ENCODE peak calls at places on chromosomes 12 and 14, in five cellular contexts. B is skeletal muscle cell, H is WERI-Rb-1, G is IMR-90, A is uterus. X is an unnamed sample.

GRCh38 chr12:111445311-111446043 is 39.8 kb downstream of the SH2B3 start:
- DNase-seq in B (no peak), H (no peak), G (no peak), A (peak; percentile 17), X (no peak)

GRCh38 chr14:58055497-58055896 is 96.5 kb downstream of the ARMH4 start:
- DNase-seq in B (no peak), H (no peak), G (no peak), A (no peak), X (no peak)

GRCh38 chr12:21323736-21324135 is 11.0 kb downstream of the SLCO1A2 start:
- DNase-seq in B (no peak), H (no peak), G (no peak), A (no peak), X (no peak)

GRCh38 chr14:38420045-38420444 is 164.2 kb upstream of the CLEC14A start:
- DNase-seq in B (no peak), H (no peak), G (peak; percentile 46), A (no peak), X (no peak)

GRCh38 chr12:58425481-58426392 is 484.4 kb downstream of the ATP23 start:
- DNase-seq in B (peak; percentile 93), H (no peak), G (peak; percentile 94), A (no peak), X (peak; percentile 94)

GRCh38 chr12:132545955-132546354 is 56.0 kb downstream of the FBRSL1 start:
- DNase-seq in B (no peak), H (no peak), G (no peak), A (no peak), X (no peak)

GRCh38 chr12:111842556-111843396 is 748 bp downstream of the MAPKAPK5 start:
- DNase-seq in B (no peak), H (no peak), G (no peak), A (no peak), X (no peak)

GRCh38 chr14:32552766-32553165 is 223.7 kb downstream of the AKAP6 start:
- DNase-seq in B (no peak), H (no peak), G (no peak), A (no peak), X (no peak)

GRCh38 chr12:107027304-107028053 is 40.5 kb upstream of the MTERF2 start:
- DNase-seq in B (peak; percentile 93), H (no peak), G (peak; percentile 96), A (no peak), X (peak; percentile 88)

GRCh38 chr12:89893972-89894706 is 185.5 kb upstream of the ATP2B1 start:
- DNase-seq in B (no peak), H (no peak), G (peak; percentile 47), A (no peak), X (no peak)

GRCh38 chr12:43847427-43847826 is 11.5 kb downstream of the TMEM117 start:
- DNase-seq in B (no peak), H (no peak), G (peak; percentile 41), A (no peak), X (peak; percentile 58)

GRCh38 chr14:51552768-51553426 is 98.8 kb upstream of the FRMD6 start:
- DNase-seq in B (no peak), H (no peak), G (no peak), A (no peak), X (no peak)

GRCh38 chr14:74411671-74412070 is 14.3 kb downstream of the SYNDIG1L start:
- DNase-seq in B (no peak), H (no peak), G (no peak), A (no peak), X (no peak)

GRCh38 chr12:106764738-106765137 is 9.7 kb upstream of the RIC8B start:
- DNase-seq in B (no peak), H (no peak), G (no peak), A (no peak), X (no peak)

GRCh38 chr12:2959508-2960431 is 573 bp downstream of the TEAD4 start:
- DNase-seq in B (no peak), H (peak; percentile 65), G (peak; percentile 60), A (peak; percentile 67), X (peak; percentile 9)

GRCh38 chr12:2960996-2961616 is 1.9 kb downstream of the TEAD4 start:
- DNase-seq in B (no peak), H (no peak), G (peak; percentile 18), A (no peak), X (no peak)

GRCh38 chr12:2961705-2962104 is 2.5 kb downstream of the TEAD4 start:
- DNase-seq in B (no peak), H (no peak), G (no peak), A (no peak), X (no peak)

GRCh38 chr12:2959194-2959507 is at the start of gene TEAD4:
- DNase-seq in B (no peak), H (peak; percentile 81), G (peak; percentile 74), A (peak; percentile 69), X (no peak)

GRCh38 chr12:2960432-2960956 is 1.3 kb downstream of the TEAD4 start:
- DNase-seq in B (no peak), H (no peak), G (peak; percentile 67), A (no peak), X (peak; percentile 4)
- H3K4me3 ChIP-seq in B (peak overlapping the region; percentile 75), H (peak overlapping the region; percentile 86), G (peak overlapping the region; percentile 93), A (peak overlapping the region; percentile 75), X (peak overlapping the region; percentile 73)

GRCh38 chr12:53954694-53955035 is at the start of gene HOXC12:
- DNase-seq in B (no peak), H (no peak), G (no peak), A (peak; percentile 11), X (no peak)
- H3K4me3 ChIP-seq in B (peak within 1 kb of the TSS; percentile 32), H (peak within 1 kb of the TSS; percentile 50), G (no peak within 1 kb of the TSS), A (no peak within 1 kb of the TSS), X (no peak within 1 kb of the TSS)

GRCh38 chr14:104690861-104691455 is 1.5 kb downstream of the INF2 start:
- DNase-seq in B (no peak), H (no peak), G (no peak), A (no peak), X (no peak)
- H3K4me3 ChIP-seq in B (peak overlapping the region; percentile 84), H (peak overlapping the region; percentile 78), G (peak overlapping the region; percentile 100), A (peak overlapping the region; percentile 80), X (peak overlapping the region; percentile 76)

GRCh38 chr14:100404419-100404818 is 81.3 kb downstream of the SLC25A47 start:
- DNase-seq in B (no peak), H (no peak), G (no peak), A (no peak), X (no peak)
- H3K4me3 ChIP-seq in B (no peak overlapping the region), H (no peak overlapping the region), G (no peak overlapping the region), A (no peak overlapping the region), X (no peak overlapping the region)

DNA sequence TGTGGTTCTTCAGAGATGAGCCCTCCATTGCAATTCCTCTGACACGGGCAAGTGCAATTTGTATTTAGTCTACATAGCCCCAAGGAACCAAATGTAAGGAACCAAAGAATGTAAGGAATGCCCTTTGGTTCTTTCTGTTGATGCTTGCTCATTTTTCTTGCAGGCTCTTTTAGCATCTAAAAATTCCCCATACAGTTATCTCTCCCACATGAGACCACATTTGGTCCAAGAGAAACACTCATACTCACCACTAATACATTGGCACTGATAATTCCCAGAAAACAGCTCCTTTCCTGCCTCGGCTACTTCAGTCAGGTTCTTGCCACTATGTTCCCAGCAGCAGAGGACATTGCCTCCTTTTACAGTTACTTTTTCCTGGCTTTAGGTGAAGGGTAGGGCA is 332.6 kb downstream of the AEBP2 start:
- DNase-seq in B (peak; percentile 59), H (no peak), G (peak; percentile 82), A (no peak), X (no peak)
- H3K4me3 ChIP-seq in B (no peak overlapping the region), H (no peak overlapping the region), G (no peak overlapping the region), A (no peak overlapping the region), X (no peak overlapping the region)

GRCh38 chr12:57091633-57092528 is 3.0 kb downstream of the NAB2 start:
- DNase-seq in B (no peak), H (no peak), G (no peak), A (no peak), X (no peak)

GRCh38 chr12:57094194-57095160 is 5.6 kb downstream of the NAB2 start:
- DNase-seq in B (no peak), H (no peak), G (no peak), A (no peak), X (no peak)

GRCh38 chr12:57092529-57092862 is 3.6 kb downstream of the NAB2 start:
- DNase-seq in B (no peak), H (no peak), G (no peak), A (no peak), X (no peak)

GRCh38 chr12:57092876-57093411 is 4.0 kb downstream of the NAB2 start:
- DNase-seq in B (no peak), H (no peak), G (no peak), A (no peak), X (no peak)

DNA sequence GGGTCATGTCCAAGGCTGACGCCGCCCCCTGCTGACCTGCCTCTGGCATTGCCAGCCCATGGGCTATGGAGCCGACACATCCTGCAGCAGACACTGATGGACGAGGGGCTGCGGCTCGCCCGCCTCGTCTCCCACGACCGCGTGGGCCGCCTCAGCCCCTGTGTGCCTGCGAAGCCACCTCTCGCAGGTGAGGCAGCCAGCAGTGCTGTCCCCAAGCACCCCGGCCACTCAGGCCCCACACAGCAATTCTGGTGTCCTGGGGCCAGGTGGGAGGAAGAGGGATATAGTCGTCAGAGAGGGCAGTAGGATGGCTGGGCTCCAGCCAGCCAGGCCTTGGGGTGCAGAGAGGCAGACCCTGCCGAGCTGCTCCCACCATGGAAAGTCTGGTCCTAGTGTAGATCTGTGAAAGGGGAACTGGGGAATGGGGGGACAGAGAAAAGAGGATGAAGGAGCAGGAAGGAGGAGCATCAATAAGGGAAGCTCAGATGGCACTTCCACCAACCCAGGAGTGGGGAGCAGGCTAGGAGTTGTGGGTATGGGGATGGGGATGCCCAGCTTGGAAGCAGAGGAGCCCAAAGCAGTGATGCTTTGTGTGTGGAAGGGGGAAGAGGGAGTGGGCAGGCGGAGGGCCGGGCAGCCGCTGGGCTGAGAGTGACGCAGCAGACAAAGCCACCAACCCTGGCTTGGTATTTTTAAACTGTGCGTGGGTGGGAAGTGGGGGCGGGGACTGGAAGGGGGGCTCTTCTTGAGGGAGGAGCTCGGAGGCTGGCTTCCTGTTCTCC is 4.7 kb downstream of the NAB2 start:
- DNase-seq in B (peak; percentile 72), H (peak; percentile 75), G (peak; percentile 90), A (peak; percentile 92), X (no peak)
- H3K4me3 ChIP-seq in B (peak overlapping the region; percentile 0), H (no peak overlapping the region), G (peak overlapping the region; percentile 5), A (no peak overlapping the region), X (no peak overlapping the region)

GRCh38 chr12:105091495-105092206 is 7.4 kb upstream of the ALDH1L2 start:
- DNase-seq in B (no peak), H (no peak), G (no peak), A (no peak), X (no peak)
- H3K4me3 ChIP-seq in B (no peak overlapping the region), H (no peak overlapping the region), G (no peak overlapping the region), A (no peak overlapping the region), X (no peak overlapping the region)

X was measured in epithelial cell of proximal tubule.